ENCODE peak calls at places on chromosomes 5 and 9, in four cellular contexts. One of them, this sample, is unnamed.

GRCh38 chr9:34701023-34701768 is 8.7 kb downstream of the CCL21 start:
- DNase-seq in neural crest cell: peak
- DNase-seq in GM12891: peak
- DNase-seq in dorsolateral prefrontal cortex: peak
- DNase-seq in this sample: no peak

GRCh38 chr5:151093476-151093889 is 12.6 kb upstream of the TNIP1 start:
- DNase-seq in neural crest cell: no peak
- DNase-seq in GM12891: no peak
- DNase-seq in dorsolateral prefrontal cortex: no peak
- DNase-seq in this sample: no peak

GRCh38 chr9:89945133-89945532 is 340.3 kb downstream of the GADD45G start:
- DNase-seq in neural crest cell: no peak
- DNase-seq in GM12891: no peak
- DNase-seq in dorsolateral prefrontal cortex: no peak
- DNase-seq in this sample: no peak

GRCh38 chr5:159971931-159972461 is 36.9 kb upstream of the TTC1 start:
- DNase-seq in neural crest cell: peak
- DNase-seq in GM12891: no peak
- DNase-seq in dorsolateral prefrontal cortex: no peak
- DNase-seq in this sample: no peak

GRCh38 chr9:35741740-35742139 is 7.3 kb downstream of the GBA2 start:
- DNase-seq in neural crest cell: no peak
- DNase-seq in GM12891: no peak
- DNase-seq in dorsolateral prefrontal cortex: no peak
- DNase-seq in this sample: no peak

GRCh38 chr5:103434057-103434456 is 128.5 kb downstream of the NUDT12 start:
- DNase-seq in neural crest cell: no peak
- DNase-seq in GM12891: no peak
- DNase-seq in dorsolateral prefrontal cortex: no peak
- DNase-seq in this sample: no peak

GRCh38 chr9:93467462-93467861 is 14.1 kb upstream of the FAM120AOS start:
- DNase-seq in neural crest cell: no peak
- DNase-seq in GM12891: no peak
- DNase-seq in dorsolateral prefrontal cortex: no peak
- DNase-seq in this sample: no peak

GRCh38 chr5:164013077-164013670 is 507.8 kb downstream of the MAT2B start:
- DNase-seq in neural crest cell: peak
- DNase-seq in GM12891: no peak
- DNase-seq in dorsolateral prefrontal cortex: peak
- DNase-seq in this sample: peak

GRCh38 chr9:123471843-123472570 is 116.0 kb downstream of the CRB2 start:
- DNase-seq in neural crest cell: no peak
- DNase-seq in GM12891: no peak
- DNase-seq in dorsolateral prefrontal cortex: no peak
- DNase-seq in this sample: no peak

GRCh38 chr5:176543428-176544182 is 5.5 kb upstream of the CDHR2 start:
- DNase-seq in neural crest cell: peak
- DNase-seq in GM12891: peak
- DNase-seq in dorsolateral prefrontal cortex: peak
- DNase-seq in this sample: no peak

GRCh38 chr5:56211298-56211865 is 21.7 kb downstream of the ANKRD55 start:
- DNase-seq in neural crest cell: no peak
- DNase-seq in GM12891: no peak
- DNase-seq in dorsolateral prefrontal cortex: no peak
- DNase-seq in this sample: no peak